ENCODE peak calls at places on chromosomes 7 and 10, in five cellular contexts. One of them, this sample, is unnamed. For H3K4me1, the result is how much of the 10 kb centered on the place peaks cover.

GRCh38 chr10:47366056-47366631 is 17.9 kb downstream of the ZNF488 start:
- DNase-seq in body of pancreas: peak
- DNase-seq in neuronal stem cell: no peak
- DNase-seq in hepatocyte: no peak
- DNase-seq in left lung: no peak
- DNase-seq in this sample: peak

GRCh38 chr7:159042084-159042483 is 102.6 kb downstream of the VIPR2 start:
- DNase-seq in left lung: no peak
- DNase-seq in neuronal stem cell: no peak
- DNase-seq in body of pancreas: no peak
- DNase-seq in hepatocyte: no peak
- DNase-seq in this sample: no peak

GRCh38 chr10:71434760-71435394 is 38.2 kb downstream of the CDH23 start:
- DNase-seq in body of pancreas: no peak
- DNase-seq in left lung: no peak
- DNase-seq in neuronal stem cell: no peak
- DNase-seq in hepatocyte: no peak
- DNase-seq in this sample: peak

GRCh38 chr7:126443951-126444350 is 808.8 kb downstream of the GRM8 start:
- DNase-seq in left lung: no peak
- DNase-seq in neuronal stem cell: no peak
- DNase-seq in body of pancreas: no peak
- DNase-seq in hepatocyte: no peak
- DNase-seq in this sample: no peak

GRCh38 chr10:109978481-109978880 is 29.3 kb upstream of the ADD3 start:
- DNase-seq in left lung: no peak
- DNase-seq in body of pancreas: peak
- DNase-seq in neuronal stem cell: peak
- DNase-seq in hepatocyte: peak
- DNase-seq in this sample: no peak

GRCh38 chr7:27897441-27897847 is 157.5 kb downstream of the TAX1BP1 start:
- DNase-seq in hepatocyte: peak
- DNase-seq in left lung: peak
- DNase-seq in neuronal stem cell: no peak
- DNase-seq in body of pancreas: peak
- DNase-seq in this sample: no peak

GRCh38 chr7:138838166-138838565 is 40.2 kb upstream of the ATP6V0A4 start:
- DNase-seq in hepatocyte: no peak
- DNase-seq in left lung: no peak
- DNase-seq in neuronal stem cell: no peak
- DNase-seq in body of pancreas: no peak
- DNase-seq in this sample: no peak

GRCh38 chr10:57979466-57979865 is 288.2 kb downstream of the IPMK start:
- DNase-seq in left lung: no peak
- DNase-seq in hepatocyte: peak
- DNase-seq in neuronal stem cell: no peak
- DNase-seq in body of pancreas: no peak
- DNase-seq in this sample: no peak

DNA sequence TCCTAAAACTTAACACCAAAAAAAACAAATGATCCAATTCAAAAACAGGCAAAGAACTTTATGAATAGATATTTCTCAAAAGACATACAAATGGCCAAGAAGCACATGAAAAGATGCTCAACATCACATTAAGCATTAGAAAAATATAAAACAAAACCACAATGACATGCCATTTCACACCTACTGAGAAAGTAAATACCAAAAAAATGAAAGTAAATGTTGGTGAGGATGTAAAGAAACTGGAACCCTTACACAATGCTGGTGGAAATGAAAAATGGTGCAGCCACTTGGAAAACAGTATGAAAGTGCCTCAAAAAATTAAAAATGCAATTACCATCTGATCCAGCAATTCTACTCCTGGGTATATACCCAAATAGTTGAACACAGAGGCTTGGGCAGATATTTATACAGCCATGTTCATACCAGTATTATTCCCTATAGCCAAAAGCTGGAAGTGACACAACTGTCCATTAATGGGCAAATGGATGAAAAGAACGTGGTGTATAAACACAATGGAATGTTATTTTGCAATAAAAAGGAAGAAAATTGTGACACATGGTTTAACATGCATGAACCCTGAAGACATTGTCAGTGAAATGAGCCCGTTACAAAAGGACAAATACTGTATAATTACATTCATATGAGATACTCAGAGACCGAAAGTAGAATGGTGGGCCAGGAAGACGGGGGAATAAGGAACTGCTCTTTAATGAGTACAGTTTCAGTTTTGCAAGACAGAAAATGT is 89.0 kb downstream of the JMJD1C start:
- DNase-seq in left lung: no peak
- DNase-seq in neuronal stem cell: no peak
- DNase-seq in body of pancreas: no peak
- DNase-seq in hepatocyte: no peak
- DNase-seq in this sample: no peak
- H3K4me3 ChIP-seq in left lung: no peak
- H3K4me3 ChIP-seq in neuronal stem cell: no peak
- H3K4me3 ChIP-seq in body of pancreas: no peak
- H3K4me3 ChIP-seq in hepatocyte: no peak
- H3K4me3 ChIP-seq in this sample: no peak

DNA sequence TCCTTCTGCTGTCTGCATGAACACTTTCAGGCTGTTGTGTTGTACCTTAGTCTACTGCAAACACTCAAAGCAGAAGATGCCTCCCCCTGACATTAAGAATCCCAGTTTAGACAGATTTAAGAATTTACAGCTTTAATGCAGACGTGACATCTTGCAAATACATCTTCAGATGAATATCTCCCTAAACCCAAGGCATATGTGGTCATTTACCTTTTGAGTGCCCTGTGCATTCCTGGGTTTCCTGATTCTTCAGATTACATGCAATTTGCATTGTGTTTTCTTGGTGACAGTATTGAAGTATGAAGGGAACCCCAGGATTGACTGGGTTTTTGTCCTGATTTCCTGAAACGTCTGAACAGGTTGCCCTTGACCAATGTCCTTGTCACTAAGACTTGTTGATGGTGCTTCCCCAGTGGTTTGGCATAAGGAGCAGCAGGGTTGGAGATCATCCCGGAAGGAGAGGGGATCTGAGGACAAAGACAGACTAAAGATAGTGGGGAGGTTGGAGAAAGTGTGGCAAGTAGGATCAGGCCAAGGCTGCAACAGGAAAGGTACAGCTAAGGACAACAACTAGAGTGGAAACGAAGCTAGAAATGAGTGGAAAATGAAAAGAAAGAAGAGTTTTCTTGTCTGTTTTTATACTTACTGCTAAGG is 123.8 kb upstream of the RHOBTB1 start:
- DNase-seq in body of pancreas: no peak
- DNase-seq in neuronal stem cell: no peak
- DNase-seq in left lung: no peak
- DNase-seq in hepatocyte: no peak
- DNase-seq in this sample: no peak
- H3K4me1 ChIP-seq in body of pancreas: under half
- H3K4me1 ChIP-seq in neuronal stem cell: under half
- H3K4me1 ChIP-seq in left lung: under half
- H3K4me1 ChIP-seq in hepatocyte: under half
- H3K4me1 ChIP-seq in this sample: under half

GRCh38 chr10:76141376-76141775 is 710.0 kb downstream of the LRMDA start:
- DNase-seq in left lung: no peak
- DNase-seq in neuronal stem cell: no peak
- DNase-seq in body of pancreas: no peak
- DNase-seq in hepatocyte: no peak
- DNase-seq in this sample: no peak
- H3K4me3 ChIP-seq in left lung: no peak
- H3K4me3 ChIP-seq in neuronal stem cell: no peak
- H3K4me3 ChIP-seq in body of pancreas: no peak
- H3K4me3 ChIP-seq in hepatocyte: no peak
- H3K4me3 ChIP-seq in this sample: no peak

GRCh38 chr10:114584419-114584818 is 73.7 kb downstream of the ABLIM1 start:
- DNase-seq in body of pancreas: no peak
- DNase-seq in hepatocyte: no peak
- DNase-seq in left lung: no peak
- DNase-seq in neuronal stem cell: no peak
- DNase-seq in this sample: no peak
- H3K4me1 ChIP-seq in body of pancreas: under half
- H3K4me1 ChIP-seq in hepatocyte: under half
- H3K4me1 ChIP-seq in left lung: under half
- H3K4me1 ChIP-seq in neuronal stem cell: under half
- H3K4me1 ChIP-seq in this sample: under half

GRCh38 chr7:102286237-102287081 is at the start of gene SH2B2:
- DNase-seq in hepatocyte: peak
- DNase-seq in body of pancreas: peak
- DNase-seq in left lung: peak
- DNase-seq in neuronal stem cell: peak
- DNase-seq in this sample: no peak

GRCh38 chr7:102284399-102284798 is 2.3 kb upstream of the SH2B2 start:
- DNase-seq in body of pancreas: no peak
- DNase-seq in left lung: no peak
- DNase-seq in neuronal stem cell: no peak
- DNase-seq in hepatocyte: no peak
- DNase-seq in this sample: no peak

GRCh38 chr7:102284891-102285540 is 1.7 kb upstream of the SH2B2 start:
- DNase-seq in body of pancreas: peak
- DNase-seq in left lung: peak
- DNase-seq in hepatocyte: no peak
- DNase-seq in neuronal stem cell: no peak
- DNase-seq in this sample: no peak

GRCh38 chr7:102287082-102287464 is 405 bp downstream of the SH2B2 start:
- DNase-seq in left lung: no peak
- DNase-seq in hepatocyte: no peak
- DNase-seq in body of pancreas: no peak
- DNase-seq in neuronal stem cell: peak
- DNase-seq in this sample: no peak

GRCh38 chr7:102285541-102286236 is 979 bp upstream of the SH2B2 start:
- DNase-seq in neuronal stem cell: no peak
- DNase-seq in body of pancreas: no peak
- DNase-seq in hepatocyte: no peak
- DNase-seq in left lung: no peak
- DNase-seq in this sample: no peak
- H3K4me3 ChIP-seq in neuronal stem cell: peak
- H3K4me3 ChIP-seq in body of pancreas: peak
- H3K4me3 ChIP-seq in hepatocyte: peak
- H3K4me3 ChIP-seq in left lung: peak
- H3K4me3 ChIP-seq in this sample: peak